ENCODE peak calls at places on chromosome 5, in ten cellular contexts. One of them, this sample, is unnamed. For H3K4me1, the result is how much of the 10 kb centered on the place peaks cover.

GRCh38 chr5:15774632-15775031 is 274.7 kb downstream of the FBXL7 start:
- DNase-seq in GM12878: no peak
- DNase-seq in heart left ventricle: no peak
- DNase-seq in HCT116: no peak
- DNase-seq in stomach: no peak
- DNase-seq in fibroblast of lung: no peak
- DNase-seq in heart right ventricle: no peak
- DNase-seq in tibial artery: no peak
- DNase-seq in gastrocnemius medialis: no peak
- DNase-seq in cardiac muscle cell: no peak
- DNase-seq in this sample: no peak

GRCh38 chr5:37211661-37212060 is 37.5 kb downstream of the CPLANE1 start:
- DNase-seq in heart left ventricle: no peak
- DNase-seq in stomach: no peak
- DNase-seq in GM12878: no peak
- DNase-seq in fibroblast of lung: no peak
- DNase-seq in tibial artery: no peak
- DNase-seq in heart right ventricle: no peak
- DNase-seq in HCT116: no peak
- DNase-seq in cardiac muscle cell: peak
- DNase-seq in gastrocnemius medialis: no peak
- DNase-seq in this sample: no peak

GRCh38 chr5:38500861-38501260 is 55.6 kb downstream of the LIFR start:
- DNase-seq in GM12878: no peak
- DNase-seq in fibroblast of lung: peak
- DNase-seq in tibial artery: no peak
- DNase-seq in heart right ventricle: no peak
- DNase-seq in HCT116: no peak
- DNase-seq in cardiac muscle cell: peak
- DNase-seq in stomach: no peak
- DNase-seq in heart left ventricle: no peak
- DNase-seq in gastrocnemius medialis: no peak
- DNase-seq in this sample: no peak

GRCh38 chr5:92513067-92513466 is 1068.0 kb downstream of the NR2F1-AS1 start:
- DNase-seq in fibroblast of lung: no peak
- DNase-seq in heart left ventricle: no peak
- DNase-seq in heart right ventricle: no peak
- DNase-seq in gastrocnemius medialis: no peak
- DNase-seq in HCT116: peak
- DNase-seq in GM12878: no peak
- DNase-seq in cardiac muscle cell: no peak
- DNase-seq in tibial artery: no peak
- DNase-seq in stomach: no peak
- DNase-seq in this sample: no peak

GRCh38 chr5:110115485-110115884 is 425.8 kb downstream of the MAN2A1 start:
- DNase-seq in HCT116: no peak
- DNase-seq in stomach: no peak
- DNase-seq in gastrocnemius medialis: no peak
- DNase-seq in fibroblast of lung: no peak
- DNase-seq in tibial artery: no peak
- DNase-seq in heart right ventricle: no peak
- DNase-seq in cardiac muscle cell: no peak
- DNase-seq in heart left ventricle: no peak
- DNase-seq in GM12878: no peak
- DNase-seq in this sample: no peak

GRCh38 chr5:61381968-61382367 is 49.9 kb downstream of the ZSWIM6 start:
- DNase-seq in gastrocnemius medialis: no peak
- DNase-seq in stomach: no peak
- DNase-seq in cardiac muscle cell: no peak
- DNase-seq in GM12878: no peak
- DNase-seq in heart right ventricle: no peak
- DNase-seq in heart left ventricle: no peak
- DNase-seq in tibial artery: no peak
- DNase-seq in fibroblast of lung: no peak
- DNase-seq in HCT116: no peak
- DNase-seq in this sample: no peak

GRCh38 chr5:1200495-1201326 is 684 bp upstream of the SLC6A19 start:
- DNase-seq in gastrocnemius medialis: no peak
- DNase-seq in heart left ventricle: peak
- DNase-seq in HCT116: no peak
- DNase-seq in heart right ventricle: no peak
- DNase-seq in fibroblast of lung: no peak
- DNase-seq in stomach: no peak
- DNase-seq in tibial artery: no peak
- DNase-seq in cardiac muscle cell: no peak
- DNase-seq in GM12878: no peak
- DNase-seq in this sample: peak

GRCh38 chr5:1747079-1747802 is 52.4 kb downstream of the MRPL36 start:
- DNase-seq in heart right ventricle: no peak
- DNase-seq in fibroblast of lung: no peak
- DNase-seq in tibial artery: peak
- DNase-seq in heart left ventricle: peak
- DNase-seq in GM12878: no peak
- DNase-seq in HCT116: no peak
- DNase-seq in gastrocnemius medialis: no peak
- DNase-seq in cardiac muscle cell: no peak
- DNase-seq in stomach: no peak
- DNase-seq in this sample: no peak

GRCh38 chr5:72166070-72166979 is 59.0 kb downstream of the MAP1B start:
- DNase-seq in cardiac muscle cell: peak
- DNase-seq in gastrocnemius medialis: no peak
- DNase-seq in heart right ventricle: peak
- DNase-seq in GM12878: no peak
- DNase-seq in heart left ventricle: peak
- DNase-seq in tibial artery: peak
- DNase-seq in fibroblast of lung: peak
- DNase-seq in stomach: no peak
- DNase-seq in HCT116: no peak
- DNase-seq in this sample: no peak

GRCh38 chr5:6587171-6587570 is 45.7 kb downstream of the NSUN2 start:
- DNase-seq in HCT116: no peak
- DNase-seq in stomach: no peak
- DNase-seq in gastrocnemius medialis: no peak
- DNase-seq in GM12878: no peak
- DNase-seq in heart right ventricle: no peak
- DNase-seq in tibial artery: no peak
- DNase-seq in heart left ventricle: no peak
- DNase-seq in fibroblast of lung: no peak
- DNase-seq in cardiac muscle cell: no peak
- DNase-seq in this sample: no peak

GRCh38 chr5:45162974-45163373 is 354.2 kb downstream of the MRPS30 start:
- DNase-seq in cardiac muscle cell: no peak
- DNase-seq in tibial artery: no peak
- DNase-seq in heart right ventricle: no peak
- DNase-seq in heart left ventricle: no peak
- DNase-seq in GM12878: no peak
- DNase-seq in gastrocnemius medialis: no peak
- DNase-seq in fibroblast of lung: no peak
- DNase-seq in stomach: no peak
- DNase-seq in HCT116: no peak
- DNase-seq in this sample: no peak

GRCh38 chr5:14699807-14700400 is 35.4 kb downstream of the OTULIN start:
- DNase-seq in heart left ventricle: no peak
- DNase-seq in cardiac muscle cell: no peak
- DNase-seq in tibial artery: no peak
- DNase-seq in HCT116: no peak
- DNase-seq in gastrocnemius medialis: no peak
- DNase-seq in GM12878: no peak
- DNase-seq in stomach: no peak
- DNase-seq in fibroblast of lung: no peak
- DNase-seq in heart right ventricle: no peak
- DNase-seq in this sample: no peak

GRCh38 chr5:14701556-14701955 is 37.0 kb downstream of the OTULIN start:
- DNase-seq in GM12878: no peak
- DNase-seq in HCT116: no peak
- DNase-seq in heart left ventricle: no peak
- DNase-seq in tibial artery: no peak
- DNase-seq in gastrocnemius medialis: no peak
- DNase-seq in cardiac muscle cell: no peak
- DNase-seq in stomach: no peak
- DNase-seq in heart right ventricle: no peak
- DNase-seq in fibroblast of lung: no peak
- DNase-seq in this sample: no peak

GRCh38 chr5:14699159-14699558 is 34.6 kb downstream of the OTULIN start:
- DNase-seq in GM12878: no peak
- DNase-seq in HCT116: no peak
- DNase-seq in tibial artery: no peak
- DNase-seq in gastrocnemius medialis: no peak
- DNase-seq in heart left ventricle: no peak
- DNase-seq in heart right ventricle: no peak
- DNase-seq in stomach: no peak
- DNase-seq in cardiac muscle cell: no peak
- DNase-seq in fibroblast of lung: no peak
- DNase-seq in this sample: no peak

GRCh38 chr5:14700478-14701436 is 36.2 kb downstream of the OTULIN start:
- DNase-seq in fibroblast of lung: no peak
- DNase-seq in cardiac muscle cell: no peak
- DNase-seq in heart right ventricle: peak
- DNase-seq in tibial artery: no peak
- DNase-seq in heart left ventricle: peak
- DNase-seq in HCT116: no peak
- DNase-seq in stomach: no peak
- DNase-seq in GM12878: no peak
- DNase-seq in gastrocnemius medialis: no peak
- DNase-seq in this sample: no peak

DNA sequence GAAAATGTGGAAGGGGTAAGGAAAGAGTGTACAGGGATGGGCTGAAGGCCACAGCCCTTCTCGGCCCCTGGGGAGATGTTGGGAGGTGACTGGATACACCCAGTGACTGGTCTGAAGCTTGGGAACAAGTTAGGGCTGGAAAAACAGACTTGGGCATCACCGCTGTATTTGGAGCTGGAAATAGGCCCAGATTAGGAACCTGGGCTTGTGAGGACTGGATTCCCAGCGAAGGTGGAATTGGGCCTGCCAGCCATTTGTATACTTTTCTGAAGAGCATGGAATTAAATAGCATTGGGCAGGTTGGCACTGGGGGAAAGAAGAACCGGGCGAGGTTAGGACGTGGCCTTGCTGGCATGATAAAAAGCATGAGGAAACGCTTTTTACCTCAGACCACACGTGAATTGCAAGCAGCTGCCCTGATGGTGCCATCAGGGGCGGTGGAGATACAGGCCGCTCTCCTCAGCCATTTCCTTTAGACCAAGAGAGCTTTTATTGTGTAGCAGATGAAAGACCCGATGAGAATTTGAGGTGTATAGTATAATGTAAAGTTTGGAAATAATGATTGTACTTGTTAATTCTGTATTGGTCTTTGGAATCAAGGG is 37.8 kb downstream of the OTULIN start:
- DNase-seq in heart right ventricle: no peak
- DNase-seq in stomach: no peak
- DNase-seq in gastrocnemius medialis: no peak
- DNase-seq in tibial artery: no peak
- DNase-seq in heart left ventricle: no peak
- DNase-seq in cardiac muscle cell: no peak
- DNase-seq in GM12878: no peak
- DNase-seq in fibroblast of lung: no peak
- DNase-seq in HCT116: no peak
- DNase-seq in this sample: no peak
- H3K4me1 ChIP-seq in heart right ventricle: under half
- H3K4me1 ChIP-seq in stomach: under half
- H3K4me1 ChIP-seq in gastrocnemius medialis: under half
- H3K4me1 ChIP-seq in tibial artery: under half
- H3K4me1 ChIP-seq in heart left ventricle: under half
- H3K4me1 ChIP-seq in cardiac muscle cell: under half
- H3K4me1 ChIP-seq in GM12878: under half
- H3K4me1 ChIP-seq in fibroblast of lung: under half
- H3K4me1 ChIP-seq in HCT116: under half
- H3K4me1 ChIP-seq in this sample: under half

GRCh38 chr5:78127875-78128274 is 166.6 kb downstream of the AP3B1 start:
- DNase-seq in fibroblast of lung: no peak
- DNase-seq in gastrocnemius medialis: no peak
- DNase-seq in heart right ventricle: no peak
- DNase-seq in GM12878: no peak
- DNase-seq in HCT116: no peak
- DNase-seq in heart left ventricle: no peak
- DNase-seq in tibial artery: no peak
- DNase-seq in cardiac muscle cell: no peak
- DNase-seq in stomach: no peak
- DNase-seq in this sample: no peak
- TF ChIP-seq CTCF in fibroblast of lung: no peak
- TF ChIP-seq CTCF in gastrocnemius medialis: no peak
- TF ChIP-seq CTCF in heart right ventricle: no peak
- TF ChIP-seq CTCF in GM12878: no peak
- TF ChIP-seq CTCF in HCT116: no peak
- TF ChIP-seq CTCF in heart left ventricle: no peak
- TF ChIP-seq CTCF in tibial artery: no peak
- TF ChIP-seq CTCF in cardiac muscle cell: no peak
- TF ChIP-seq CTCF in stomach: no peak
- TF ChIP-seq CTCF in this sample: no peak

DNA sequence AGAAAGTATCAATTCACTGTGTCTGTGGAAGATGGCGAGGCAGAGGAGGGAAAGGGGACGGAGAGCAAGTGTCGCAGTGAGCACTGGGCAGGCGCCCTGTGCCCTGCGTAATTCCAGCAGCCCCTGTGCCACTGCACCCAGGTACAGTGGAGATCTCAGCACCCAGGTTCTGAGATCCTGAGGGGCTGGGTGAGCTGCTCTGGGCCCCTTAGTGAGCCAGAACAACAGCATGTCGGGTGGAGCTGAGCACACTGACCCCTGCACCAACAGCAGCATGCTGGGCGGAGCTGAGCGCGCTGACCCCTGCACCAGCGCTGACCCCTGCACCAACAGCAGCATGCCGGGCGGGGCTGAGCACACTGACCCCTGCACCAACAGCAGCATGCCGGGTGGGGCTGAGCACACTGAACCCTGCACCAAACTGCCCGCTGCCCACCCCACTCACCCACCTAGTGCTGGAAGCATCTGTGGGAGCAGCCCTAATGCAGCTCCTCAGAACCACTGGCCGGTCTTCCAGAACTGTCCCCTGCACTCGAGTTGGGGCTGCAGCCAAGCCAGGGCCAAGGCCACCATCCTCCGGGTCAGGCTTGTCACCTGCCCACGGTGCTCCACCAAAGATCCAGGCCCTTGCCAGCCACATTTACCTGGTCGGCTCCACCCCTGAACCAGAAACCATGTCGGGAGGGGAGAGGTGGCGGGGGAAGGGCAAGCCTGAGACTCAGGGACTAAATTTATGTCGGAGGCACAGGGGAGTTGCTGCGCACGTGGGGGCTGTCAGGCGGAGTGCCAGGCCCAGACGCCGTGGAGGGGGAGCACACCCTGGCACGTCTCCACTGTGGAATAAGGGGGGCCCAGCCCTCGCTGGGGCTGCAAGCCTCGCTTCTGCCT is 80.4 kb downstream of the ADAMTS2 start:
- DNase-seq in GM12878: no peak
- DNase-seq in stomach: peak
- DNase-seq in tibial artery: no peak
- DNase-seq in heart right ventricle: no peak
- DNase-seq in heart left ventricle: peak
- DNase-seq in cardiac muscle cell: no peak
- DNase-seq in HCT116: no peak
- DNase-seq in fibroblast of lung: no peak
- DNase-seq in gastrocnemius medialis: no peak
- DNase-seq in this sample: no peak
- H3K27ac ChIP-seq in GM12878: no peak
- H3K27ac ChIP-seq in stomach: peak
- H3K27ac ChIP-seq in tibial artery: peak
- H3K27ac ChIP-seq in heart right ventricle: peak
- H3K27ac ChIP-seq in heart left ventricle: peak
- H3K27ac ChIP-seq in cardiac muscle cell: no peak
- H3K27ac ChIP-seq in HCT116: no peak
- H3K27ac ChIP-seq in fibroblast of lung: peak
- H3K27ac ChIP-seq in gastrocnemius medialis: peak
- H3K27ac ChIP-seq in this sample: no peak

GRCh38 chr5:157267025-157267424 is 1.1 kb downstream of the CYFIP2 start:
- DNase-seq in heart left ventricle: no peak
- DNase-seq in cardiac muscle cell: no peak
- DNase-seq in heart right ventricle: no peak
- DNase-seq in HCT116: no peak
- DNase-seq in fibroblast of lung: no peak
- DNase-seq in tibial artery: no peak
- DNase-seq in stomach: no peak
- DNase-seq in GM12878: no peak
- DNase-seq in gastrocnemius medialis: no peak
- DNase-seq in this sample: no peak
- H3K4me1 ChIP-seq in heart left ventricle: under half
- H3K4me1 ChIP-seq in cardiac muscle cell: half or more
- H3K4me1 ChIP-seq in heart right ventricle: under half
- H3K4me1 ChIP-seq in HCT116: under half
- H3K4me1 ChIP-seq in fibroblast of lung: under half
- H3K4me1 ChIP-seq in tibial artery: under half
- H3K4me1 ChIP-seq in stomach: under half
- H3K4me1 ChIP-seq in GM12878: under half
- H3K4me1 ChIP-seq in gastrocnemius medialis: under half
- H3K4me1 ChIP-seq in this sample: under half

This sample was measured in pancreas.